ENCODE peak calls at places on chromosomes 12 and 14, in five cellular contexts. L is lower lobe of right lung; I is naive thymus-derived CD4-positive, alpha-beta T cell; P is aorta; K is CD4-positive, alpha-beta memory T cell. R is an unnamed sample.

GRCh38 chr12:126998747-126999285 is 1268.2 kb upstream of the TMEM132C start:
- DNase-seq in L (no peak), I (no peak), P (no peak), K (no peak), R (no peak)

GRCh38 chr12:115770643-115771042 is 506.9 kb downstream of the MED13L start:
- DNase-seq in L (no peak), I (no peak), P (no peak), K (no peak), R (no peak)

GRCh38 chr14:26794731-26795130 is 196.9 kb upstream of the NOVA1 start:
- DNase-seq in L (no peak), I (no peak), P (no peak), K (no peak), R (no peak)

GRCh38 chr12:91722072-91722471 is 423.6 kb downstream of the BTG1 start:
- DNase-seq in L (no peak), I (no peak), P (no peak), K (no peak), R (no peak)

GRCh38 chr14:53055003-53055402 is 98.1 kb downstream of the DDHD1 start:
- DNase-seq in L (no peak), I (no peak), P (no peak), K (peak; percentile 20), R (no peak)

GRCh38 chr14:93977790-93978581 is 1.6 kb upstream of the ASB2 start:
- DNase-seq in L (no peak), I (peak; percentile 72), P (no peak), K (peak; percentile 87), R (no peak)

GRCh38 chr12:106138646-106139421 is at the start of gene NUAK1:
- DNase-seq in L (peak; percentile 61), I (peak; percentile 28), P (peak; percentile 83), K (no peak), R (peak; percentile 92)

GRCh38 chr14:34081576-34082136 is 130.8 kb upstream of the EGLN3 start:
- DNase-seq in L (no peak), I (no peak), P (no peak), K (no peak), R (no peak)

GRCh38 chr14:56212541-56212940 is 94.3 kb downstream of the PELI2 start:
- DNase-seq in L (no peak), I (no peak), P (no peak), K (no peak), R (no peak)

GRCh38 chr14:99081880-99082279 is 190.1 kb downstream of the BCL11B start:
- DNase-seq in L (no peak), I (no peak), P (no peak), K (no peak), R (no peak)

GRCh38 chr14:68513838-68514610 is 278.8 kb downstream of the ZFP36L1 start:
- DNase-seq in L (no peak), I (no peak), P (no peak), K (no peak), R (no peak)

GRCh38 chr14:67532998-67533753 is at the start of gene PLEKHH1:
- DNase-seq in L (peak; percentile 85), I (peak; percentile 72), P (peak; percentile 91), K (peak; percentile 22), R (peak; percentile 91)

GRCh38 chr12:54082402-54082892 is 28.8 kb downstream of the HOXC4 start:
- DNase-seq in L (no peak), I (peak; percentile 28), P (no peak), K (peak; percentile 22), R (no peak)

GRCh38 chr14:66143387-66144112 is 342.6 kb upstream of the CCDC196 start:
- DNase-seq in L (no peak), I (no peak), P (no peak), K (no peak), R (peak; percentile 36)

GRCh38 chr12:127987199-127987901 is 279.6 kb upstream of the TMEM132C start:
- DNase-seq in L (no peak), I (no peak), P (no peak), K (no peak), R (no peak)

GRCh38 chr14:23568600-23569310 is 1.2 kb upstream of the AP1G2 start:
- DNase-seq in L (no peak), I (no peak), P (peak; percentile 73), K (no peak), R (no peak)

GRCh38 chr14:91987192-91987591 is 39.7 kb upstream of the FBLN5 start:
- DNase-seq in L (no peak), I (no peak), P (no peak), K (no peak), R (no peak)

GRCh38 chr14:72679591-72680151 is 214.2 kb downstream of the DPF3 start:
- DNase-seq in L (no peak), I (no peak), P (no peak), K (no peak), R (peak; percentile 37)

GRCh38 chr12:80268924-80269749 is 169.8 kb downstream of the OTOGL start:
- DNase-seq in L (no peak), I (no peak), P (no peak), K (no peak), R (no peak)

GRCh38 chr14:92486881-92487280 is 26.7 kb upstream of the RIN3 start:
- DNase-seq in L (no peak), I (no peak), P (no peak), K (no peak), R (no peak)

GRCh38 chr12:622420-622819 is 40.8 kb downstream of the NINJ2 start:
- DNase-seq in L (no peak), I (no peak), P (no peak), K (no peak), R (no peak)

GRCh38 chr12:27285395-27285794 is 41.3 kb downstream of the STK38L start:
- DNase-seq in L (no peak), I (no peak), P (no peak), K (no peak), R (no peak)

GRCh38 chr14:104301731-104302460 is 163.5 kb downstream of the KIF26A start:
- DNase-seq in L (peak; percentile 37), I (no peak), P (peak; percentile 20), K (no peak), R (no peak)

GRCh38 chr12:3752096-3752709 is 706 bp downstream of the CRACR2A start:
- DNase-seq in L (peak; percentile 70), I (peak; percentile 72), P (peak; percentile 57), K (peak; percentile 71), R (peak; percentile 87)

GRCh38 chr12:1972856-1973317 is 31.4 kb downstream of the DCP1B start:
- DNase-seq in L (no peak), I (no peak), P (peak; percentile 61), K (no peak), R (no peak)

GRCh38 chr12:46523863-46524770 is 151.5 kb upstream of the SLC38A2 start:
- DNase-seq in L (no peak), I (peak; percentile 53), P (no peak), K (peak; percentile 56), R (no peak)

GRCh38 chr14:53011053-53011462 is 60.2 kb upstream of the FERMT2 start:
- DNase-seq in L (peak; percentile 48), I (no peak), P (peak; percentile 86), K (no peak), R (no peak)

GRCh38 chr12:75480469-75480949 is at the start of gene GLIPR1:
- DNase-seq in L (peak; percentile 73), I (peak; percentile 60), P (peak; percentile 88), K (peak; percentile 83), R (peak; percentile 19)

GRCh38 chr12:75481774-75482173 is 1.2 kb downstream of the GLIPR1 start:
- DNase-seq in L (no peak), I (no peak), P (no peak), K (peak; percentile 26), R (no peak)

GRCh38 chr12:75482636-75483035 is 2.1 kb downstream of the GLIPR1 start:
- DNase-seq in L (no peak), I (no peak), P (no peak), K (peak; percentile 64), R (no peak)

GRCh38 chr12:75481013-75481705 is 604 bp downstream of the GLIPR1 start:
- DNase-seq in L (no peak), I (no peak), P (no peak), K (no peak), R (no peak)

GRCh38 chr12:75483411-75483810 is 2.9 kb downstream of the GLIPR1 start:
- DNase-seq in L (no peak), I (no peak), P (no peak), K (no peak), R (no peak)
- H3K27ac ChIP-seq in L (peak overlapping the region; percentile 33), I (no peak overlapping the region), P (no peak overlapping the region), K (peak overlapping the region; percentile 72), R (peak overlapping the region; percentile 55)

GRCh38 chr12:131366261-131366871 is 344.5 kb upstream of the SFSWAP start:
- DNase-seq in L (no peak), I (no peak), P (no peak), K (no peak), R (no peak)
- H3K4me1 ChIP-seq in L (no peaks in the 10 kb centered on the region), I (no peaks in the 10 kb centered on the region), P (no peaks in the 10 kb centered on the region), K (no peaks in the 10 kb centered on the region), R (no peaks in the 10 kb centered on the region)

GRCh38 chr12:123120452-123121166 is 30.3 kb downstream of the PITPNM2 start:
- DNase-seq in L (no peak), I (no peak), P (no peak), K (no peak), R (no peak)

GRCh38 chr12:123126294-123127144 is 24.4 kb downstream of the PITPNM2 start:
- DNase-seq in L (no peak), I (no peak), P (peak; percentile 71), K (no peak), R (no peak)

GRCh38 chr12:123121670-123122069 is 29.2 kb downstream of the PITPNM2 start:
- DNase-seq in L (no peak), I (no peak), P (no peak), K (no peak), R (no peak)

GRCh38 chr12:123119808-123120207 is 31.1 kb downstream of the PITPNM2 start:
- DNase-seq in L (no peak), I (peak; percentile 41), P (no peak), K (no peak), R (no peak)

DNA sequence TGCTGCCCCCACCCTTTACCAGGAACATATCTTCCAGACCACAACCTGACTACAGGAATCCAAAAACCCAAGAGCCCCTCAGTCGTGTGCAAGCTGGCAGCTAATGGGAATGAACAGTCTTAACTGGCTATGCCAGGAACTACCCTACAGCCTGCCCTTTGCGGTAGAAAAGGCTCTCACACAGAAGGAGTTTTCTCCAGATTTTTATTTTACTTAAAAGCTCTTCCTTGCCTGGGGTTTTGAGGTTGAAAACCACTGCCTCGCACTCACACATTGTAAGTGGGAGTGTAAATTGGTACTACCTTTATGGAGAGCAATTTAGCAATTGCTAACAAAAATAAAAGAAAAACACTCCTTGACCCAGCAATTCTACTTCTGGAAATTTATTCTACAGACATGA is 28.2 kb downstream of the PITPNM2 start:
- DNase-seq in L (no peak), I (no peak), P (no peak), K (no peak), R (no peak)
- H3K27ac ChIP-seq in L (no peak overlapping the region), I (peak overlapping the region; percentile 71), P (no peak overlapping the region), K (no peak overlapping the region), R (no peak overlapping the region)

GRCh38 chr14:105378873-105379685 is 19.3 kb upstream of the TEX22 start:
- DNase-seq in L (no peak), I (no peak), P (no peak), K (no peak), R (peak; percentile 42)
- H3K4me1 ChIP-seq in L (no peaks in the 10 kb centered on the region), I (no peaks in the 10 kb centered on the region), P (no peaks in the 10 kb centered on the region), K (no peaks in the 10 kb centered on the region), R (no peaks in the 10 kb centered on the region)

R was measured in upper lobe of left lung.